ENCODE peak calls at places on chromosomes 12 and 14, in ten cellular contexts. Y is hypothalamus; N is endodermal cell; I is renal cortical epithelial cell; O is retina; C is CD8-positive, alpha-beta memory T cell; X is astrocyte of the spinal cord; Q is uterus; D is body of pancreas; U is head of caudate nucleus. E is an unnamed sample.
A peak's percentile ranks its signal among the peaks of the same experiment; 100 is the strongest.

GRCh38 chr14:26867171-26867757 is 269.4 kb upstream of the NOVA1 start:
- DNase-seq in I (peak; percentile 94), N (peak; percentile 59), Y (no peak), C (no peak), D (peak; percentile 29), X (peak; percentile 37), Q (no peak), U (peak; percentile 53), O (no peak), E (no peak)

GRCh38 chr12:49893753-49894752 is 9.6 kb downstream of the FAIM2 start:
- DNase-seq in U (no peak), C (no peak), N (peak; percentile 80), X (peak; percentile 20), D (peak; percentile 20), I (peak; percentile 93), Q (no peak), O (no peak), Y (no peak), E (peak; percentile 71)

GRCh38 chr14:101719708-101720107 is 41.8 kb upstream of the PPP2R5C start:
- DNase-seq in Q (no peak), X (no peak), N (peak; percentile 77), I (no peak), O (no peak), C (no peak), D (peak; percentile 7), Y (no peak), U (peak; percentile 53), E (peak; percentile 22)

GRCh38 chr12:22576473-22576872 is 32.1 kb upstream of the C2CD5 start:
- DNase-seq in N (no peak), C (no peak), Y (no peak), X (no peak), O (no peak), U (no peak), Q (no peak), I (no peak), D (no peak), E (peak; percentile 48)

GRCh38 chr14:103618999-103619398 is 10.0 kb upstream of the KLC1 start:
- DNase-seq in Q (no peak), X (peak; percentile 30), O (no peak), I (no peak), U (no peak), Y (no peak), D (no peak), N (no peak), C (no peak), E (no peak)

GRCh38 chr12:2682301-2683282 is 112.2 kb upstream of the FKBP4 start:
- DNase-seq in I (peak; percentile 30), D (no peak), N (peak; percentile 94), U (no peak), Q (peak; percentile 29), O (peak; percentile 65), Y (no peak), C (peak; percentile 68), X (peak; percentile 41), E (no peak)

GRCh38 chr12:93441111-93441616 is 583 bp downstream of the UBE2N start:
- DNase-seq in U (peak; percentile 29), N (no peak), C (peak; percentile 64), X (peak; percentile 9), D (peak; percentile 38), I (no peak), O (peak; percentile 69), Y (peak; percentile 37), Q (peak; percentile 42), E (peak; percentile 31)

GRCh38 chr12:121189887-121190155 is 20.1 kb upstream of the P2RX4 start:
- DNase-seq in D (no peak), O (no peak), U (no peak), N (no peak), I (no peak), X (no peak), Q (no peak), C (no peak), Y (no peak), E (no peak)

GRCh38 chr12:51374346-51374745 is 16.9 kb downstream of the GALNT6 start:
- DNase-seq in Q (no peak), U (no peak), I (no peak), X (no peak), N (no peak), Y (no peak), D (no peak), O (no peak), C (no peak), E (no peak)